ENCODE peak calls at places on chromosomes 3 and 15, in ten cellular contexts. K is progenitor cell of endocrine pancreas; D is RCC 7860; T is Panc1; V is nephron progenitor cell; E is activated CD8-positive, alpha-beta T cell treated with anti-CD3 and anti-CD28 coated beads for 36 hours; A is foreskin fibroblast; O is GM04504; I is AG20443; C is SW 1271. G is an unnamed sample.

GRCh38 chr15:44712108-44713005 is 1.0 kb downstream of the B2M start:
- DNase-seq in K (no peak), D (peak; percentile 76), T (no peak), V (no peak), E (peak; percentile 79), A (peak; percentile 89), O (peak; percentile 67), I (peak; percentile 54), C (peak; percentile 61), G (peak; percentile 87)

GRCh38 chr3:56806407-56806806 is 4.7 kb upstream of the ARHGEF3 start:
- DNase-seq in K (no peak), D (no peak), T (no peak), V (no peak), E (no peak), A (no peak), O (no peak), I (no peak), C (no peak), G (no peak)

GRCh38 chr3:195254454-195255175 is 16.3 kb downstream of the XXYLT1 start:
- DNase-seq in K (no peak), D (no peak), T (no peak), V (no peak), E (no peak), A (no peak), O (no peak), I (no peak), C (no peak), G (no peak)

GRCh38 chr3:57956119-57956832 is 51.9 kb upstream of the FLNB start:
- DNase-seq in K (no peak), D (peak; percentile 84), T (no peak), V (no peak), E (no peak), A (peak; percentile 87), O (peak; percentile 76), I (peak; percentile 35), C (no peak), G (no peak)

GRCh38 chr15:67821784-67822451 is 3.4 kb upstream of the SKOR1 start:
- DNase-seq in K (no peak), D (no peak), T (no peak), V (no peak), E (no peak), A (no peak), O (no peak), I (no peak), C (no peak), G (no peak)

GRCh38 chr3:106247902-106248684 is 379.3 kb upstream of the CBLB start:
- DNase-seq in K (no peak), D (no peak), T (no peak), V (no peak), E (peak; percentile 21), A (peak; percentile 79), O (peak; percentile 11), I (peak; percentile 30), C (no peak), G (peak; percentile 33)

GRCh38 chr3:19348929-19349564 is 200.7 kb downstream of the KCNH8 start:
- DNase-seq in K (no peak), D (no peak), T (peak; percentile 17), V (peak; percentile 11), E (peak; percentile 6), A (peak; percentile 16), O (no peak), I (peak; percentile 25), C (peak; percentile 46), G (peak; percentile 68)

GRCh38 chr3:45984331-45985312 is 11.0 kb downstream of the FYCO1 start:
- DNase-seq in K (no peak), D (no peak), T (no peak), V (no peak), E (no peak), A (peak; percentile 86), O (peak; percentile 33), I (peak; percentile 20), C (no peak), G (no peak)